ENCODE peak calls at places on chromosome 21, in eight cellular contexts. One of them, this sample, is unnamed.

GRCh38 chr21:40377135-40377534 is 469.8 kb downstream of the DSCAM start:
- DNase-seq in tibial nerve: no peak
- DNase-seq in Daoy: no peak
- DNase-seq in endothelial cell: no peak
- DNase-seq in NB4: no peak
- DNase-seq in stimulated activated CD8-positive, alpha-beta memory T cell treated with anti-CD3 and anti-CD28 coated beads, Interleukin-15, amount 100 ng/mL, for 4 hours: no peak
- DNase-seq in anterior cingulate cortex: no peak
- DNase-seq in posterior cingulate gyrus: no peak
- DNase-seq in this sample: no peak

GRCh38 chr21:29105218-29105617 is 25.2 kb upstream of the MAP3K7CL start:
- DNase-seq in endothelial cell: no peak
- DNase-seq in NB4: no peak
- DNase-seq in Daoy: peak; percentile 82
- DNase-seq in posterior cingulate gyrus: no peak
- DNase-seq in stimulated activated CD8-positive, alpha-beta memory T cell treated with anti-CD3 and anti-CD28 coated beads, Interleukin-15, amount 100 ng/mL, for 4 hours: no peak
- DNase-seq in tibial nerve: no peak
- DNase-seq in anterior cingulate cortex: no peak
- DNase-seq in this sample: no peak

GRCh38 chr21:38170283-38170682 is 86.5 kb upstream of the KCNJ15 start:
- DNase-seq in NB4: no peak
- DNase-seq in tibial nerve: no peak
- DNase-seq in stimulated activated CD8-positive, alpha-beta memory T cell treated with anti-CD3 and anti-CD28 coated beads, Interleukin-15, amount 100 ng/mL, for 4 hours: no peak
- DNase-seq in posterior cingulate gyrus: no peak
- DNase-seq in Daoy: peak; percentile 85
- DNase-seq in endothelial cell: peak; percentile 56
- DNase-seq in anterior cingulate cortex: no peak
- DNase-seq in this sample: peak; percentile 40

GRCh38 chr21:35359076-35359475 is 310.0 kb upstream of the RUNX1 start:
- DNase-seq in posterior cingulate gyrus: no peak
- DNase-seq in Daoy: no peak
- DNase-seq in NB4: no peak
- DNase-seq in anterior cingulate cortex: no peak
- DNase-seq in endothelial cell: no peak
- DNase-seq in tibial nerve: no peak
- DNase-seq in stimulated activated CD8-positive, alpha-beta memory T cell treated with anti-CD3 and anti-CD28 coated beads, Interleukin-15, amount 100 ng/mL, for 4 hours: no peak
- DNase-seq in this sample: no peak

GRCh38 chr21:34510148-34511142 is 1.6 kb downstream of the KCNE1 start:
- DNase-seq in NB4: peak; percentile 82
- DNase-seq in stimulated activated CD8-positive, alpha-beta memory T cell treated with anti-CD3 and anti-CD28 coated beads, Interleukin-15, amount 100 ng/mL, for 4 hours: no peak
- DNase-seq in tibial nerve: peak; percentile 69
- DNase-seq in endothelial cell: peak; percentile 88
- DNase-seq in Daoy: peak; percentile 80
- DNase-seq in anterior cingulate cortex: no peak
- DNase-seq in posterior cingulate gyrus: peak; percentile 94
- DNase-seq in this sample: peak; percentile 92

GRCh38 chr21:28215214-28215954 is 777.3 kb downstream of the LTN1 start:
- DNase-seq in stimulated activated CD8-positive, alpha-beta memory T cell treated with anti-CD3 and anti-CD28 coated beads, Interleukin-15, amount 100 ng/mL, for 4 hours: no peak
- DNase-seq in NB4: no peak
- DNase-seq in tibial nerve: no peak
- DNase-seq in endothelial cell: no peak
- DNase-seq in Daoy: peak; percentile 38
- DNase-seq in posterior cingulate gyrus: no peak
- DNase-seq in anterior cingulate cortex: no peak
- DNase-seq in this sample: peak; percentile 61

GRCh38 chr21:44519346-44520325 is 20.4 kb downstream of the KRTAP10-1 start:
- DNase-seq in anterior cingulate cortex: no peak
- DNase-seq in stimulated activated CD8-positive, alpha-beta memory T cell treated with anti-CD3 and anti-CD28 coated beads, Interleukin-15, amount 100 ng/mL, for 4 hours: no peak
- DNase-seq in posterior cingulate gyrus: no peak
- DNase-seq in Daoy: no peak
- DNase-seq in NB4: no peak
- DNase-seq in endothelial cell: no peak
- DNase-seq in tibial nerve: no peak
- DNase-seq in this sample: peak; percentile 26

GRCh38 chr21:27320868-27321267 is 354.0 kb upstream of the ADAMTS5 start:
- DNase-seq in Daoy: no peak
- DNase-seq in tibial nerve: no peak
- DNase-seq in NB4: no peak
- DNase-seq in posterior cingulate gyrus: no peak
- DNase-seq in anterior cingulate cortex: no peak
- DNase-seq in endothelial cell: no peak
- DNase-seq in stimulated activated CD8-positive, alpha-beta memory T cell treated with anti-CD3 and anti-CD28 coated beads, Interleukin-15, amount 100 ng/mL, for 4 hours: no peak
- DNase-seq in this sample: no peak

GRCh38 chr21:37045556-37045955 is 27.3 kb downstream of the PIGP start:
- DNase-seq in endothelial cell: no peak
- DNase-seq in anterior cingulate cortex: no peak
- DNase-seq in NB4: no peak
- DNase-seq in tibial nerve: no peak
- DNase-seq in stimulated activated CD8-positive, alpha-beta memory T cell treated with anti-CD3 and anti-CD28 coated beads, Interleukin-15, amount 100 ng/mL, for 4 hours: no peak
- DNase-seq in posterior cingulate gyrus: no peak
- DNase-seq in Daoy: no peak
- DNase-seq in this sample: no peak

GRCh38 chr21:25961042-25961441 is 209.5 kb downstream of the APP start:
- DNase-seq in stimulated activated CD8-positive, alpha-beta memory T cell treated with anti-CD3 and anti-CD28 coated beads, Interleukin-15, amount 100 ng/mL, for 4 hours: no peak
- DNase-seq in anterior cingulate cortex: no peak
- DNase-seq in posterior cingulate gyrus: no peak
- DNase-seq in Daoy: no peak
- DNase-seq in endothelial cell: no peak
- DNase-seq in NB4: no peak
- DNase-seq in tibial nerve: no peak
- DNase-seq in this sample: no peak

This sample was measured in right cardiac atrium.